ENCODE peak calls at places on chromosomes 1 and 21, in five cellular contexts. Z is sciatic nerve; W is stimulated activated CD4-positive, alpha-beta T cell treated with anti-CD3 and anti-CD28 coated beads, Interleukin-2, amount 100 ng/mL, for 24 hours; Y is uterus; U is SW480. J is an unnamed sample.

GRCh38 chr1:25780318-25781129 is 19.5 kb upstream of the SELENON start:
- DNase-seq in U (no peak), W (no peak), Y (peak; percentile 77), Z (no peak), J (no peak)

GRCh38 chr1:233647083-233647482 is 33.2 kb downstream of the KCNK1 start:
- DNase-seq in U (no peak), Y (no peak), W (no peak), Z (no peak), J (no peak)

GRCh38 chr1:9198538-9199361 is 35.8 kb upstream of the H6PD start:
- DNase-seq in W (no peak), Y (no peak), Z (no peak), U (no peak), J (no peak)

GRCh38 chr1:239635276-239635675 is 248.9 kb downstream of the CHRM3 start:
- DNase-seq in U (no peak), Y (no peak), W (no peak), Z (no peak), J (no peak)

GRCh38 chr1:31122101-31122735 is 56.7 kb upstream of the PUM1 start:
- DNase-seq in U (no peak), W (no peak), Z (no peak), Y (no peak), J (no peak)

GRCh38 chr1:155062702-155063411 is 683 bp upstream of the EFNA4 start:
- DNase-seq in Y (peak; percentile 49), U (peak; percentile 82), W (peak; percentile 81), Z (no peak), J (peak; percentile 67)

GRCh38 chr1:2561898-2562895 is 6.0 kb downstream of the TNFRSF14 start:
- DNase-seq in W (no peak), Y (no peak), Z (no peak), U (no peak), J (no peak)

GRCh38 chr21:41786521-41786987 is 19.7 kb upstream of the RIPK4 start:
- DNase-seq in Y (no peak), W (no peak), U (peak; percentile 76), Z (no peak), J (no peak)

GRCh38 chr1:154624756-154625643 is 17.0 kb upstream of the ADAR start:
- DNase-seq in Z (no peak), Y (no peak), W (no peak), U (no peak), J (no peak)

GRCh38 chr1:205042911-205043806 is at the start of gene CNTN2:
- DNase-seq in Y (no peak), U (no peak), W (no peak), Z (no peak), J (no peak)

GRCh38 chr1:2025491-2025981 is 6.4 kb downstream of the GABRD start:
- DNase-seq in Y (no peak), Z (no peak), W (no peak), U (no peak), J (no peak)

GRCh38 chr1:1116701-1117468 is 996 bp upstream of the C1orf159 start:
- DNase-seq in Y (no peak), W (no peak), Z (peak; percentile 68), U (no peak), J (no peak)

GRCh38 chr1:32892368-32893197 is 6.3 kb downstream of the HPCA start:
- DNase-seq in Y (no peak), W (peak; percentile 39), U (peak; percentile 66), Z (no peak), J (no peak)

GRCh38 chr1:207804746-207805468 is 53.1 kb downstream of the CD46 start:
- DNase-seq in U (no peak), Z (no peak), Y (no peak), W (no peak), J (no peak)

GRCh38 chr21:23026878-23027277 is 2028.7 kb downstream of the NCAM2 start:
- DNase-seq in Z (no peak), W (no peak), U (no peak), Y (no peak), J (no peak)

GRCh38 chr21:18026359-18026758 is 207.2 kb upstream of the C21orf91 start:
- DNase-seq in U (no peak), W (no peak), Z (no peak), Y (no peak), J (no peak)

GRCh38 chr1:19209990-19210771 is at the start of gene UBR4:
- DNase-seq in W (peak; percentile 97), U (peak; percentile 94), Y (peak; percentile 89), Z (peak; percentile 97), J (peak; percentile 91)

GRCh38 chr1:53736290-53736689 is 2.7 kb downstream of the GLIS1 start:
- DNase-seq in U (no peak), Z (no peak), Y (no peak), W (no peak), J (no peak)

GRCh38 chr1:29958271-29958670 is 721.9 kb downstream of the PTPRU start:
- DNase-seq in W (no peak), Z (no peak), U (no peak), Y (no peak), J (no peak)

GRCh38 chr1:26538480-26539412 is 9.2 kb downstream of the RPS6KA1 start:
- DNase-seq in Y (no peak), Z (no peak), U (peak; percentile 25), W (peak; percentile 59), J (peak; percentile 73)